ENCODE peak calls at places on chromosomes 11 and 22, in eight cellular contexts. One of them, this sample, is unnamed.

GRCh38 chr22:24994070-24994763 is 41.7 kb downstream of the KIAA1671 start:
- DNase-seq in foreskin fibroblast: no peak
- DNase-seq in H9: peak
- DNase-seq in psoas muscle: no peak
- DNase-seq in activated naive CD4-positive, alpha-beta T cell treated with anti-CD3 and anti-CD28 coated beads, Interleukin-2, amount 50 U/mL, for 16 hours: no peak
- DNase-seq in ACHN: peak
- DNase-seq in left colon: peak
- DNase-seq in NCI-H2227 treated with DMSO at 0.1 percent for 48 hours: no peak
- DNase-seq in this sample: no peak

GRCh38 chr11:72584293-72584921 is 89.8 kb downstream of the PDE2A start:
- DNase-seq in NCI-H2227 treated with DMSO at 0.1 percent for 48 hours: no peak
- DNase-seq in foreskin fibroblast: peak
- DNase-seq in left colon: peak
- DNase-seq in H9: peak
- DNase-seq in activated naive CD4-positive, alpha-beta T cell treated with anti-CD3 and anti-CD28 coated beads, Interleukin-2, amount 50 U/mL, for 16 hours: peak
- DNase-seq in psoas muscle: peak
- DNase-seq in ACHN: no peak
- DNase-seq in this sample: peak

GRCh38 chr22:46673205-46673604 is 53.0 kb downstream of the GRAMD4 start:
- DNase-seq in NCI-H2227 treated with DMSO at 0.1 percent for 48 hours: no peak
- DNase-seq in foreskin fibroblast: no peak
- DNase-seq in psoas muscle: no peak
- DNase-seq in activated naive CD4-positive, alpha-beta T cell treated with anti-CD3 and anti-CD28 coated beads, Interleukin-2, amount 50 U/mL, for 16 hours: no peak
- DNase-seq in H9: no peak
- DNase-seq in left colon: no peak
- DNase-seq in ACHN: no peak
- DNase-seq in this sample: no peak

GRCh38 chr22:39132281-39132680 is 20.2 kb downstream of the CBX7 start:
- DNase-seq in NCI-H2227 treated with DMSO at 0.1 percent for 48 hours: no peak
- DNase-seq in H9: no peak
- DNase-seq in foreskin fibroblast: no peak
- DNase-seq in left colon: no peak
- DNase-seq in activated naive CD4-positive, alpha-beta T cell treated with anti-CD3 and anti-CD28 coated beads, Interleukin-2, amount 50 U/mL, for 16 hours: no peak
- DNase-seq in psoas muscle: peak
- DNase-seq in ACHN: no peak
- DNase-seq in this sample: no peak

GRCh38 chr11:72580648-72580950 is 93.6 kb downstream of the PDE2A start:
- DNase-seq in psoas muscle: peak
- DNase-seq in ACHN: no peak
- DNase-seq in activated naive CD4-positive, alpha-beta T cell treated with anti-CD3 and anti-CD28 coated beads, Interleukin-2, amount 50 U/mL, for 16 hours: no peak
- DNase-seq in H9: no peak
- DNase-seq in NCI-H2227 treated with DMSO at 0.1 percent for 48 hours: no peak
- DNase-seq in foreskin fibroblast: no peak
- DNase-seq in left colon: no peak
- DNase-seq in this sample: no peak

GRCh38 chr11:49995559-49995958 is 13.2 kb upstream of the OR4C12 start:
- DNase-seq in left colon: no peak
- DNase-seq in H9: peak
- DNase-seq in foreskin fibroblast: peak
- DNase-seq in psoas muscle: no peak
- DNase-seq in ACHN: peak
- DNase-seq in NCI-H2227 treated with DMSO at 0.1 percent for 48 hours: no peak
- DNase-seq in activated naive CD4-positive, alpha-beta T cell treated with anti-CD3 and anti-CD28 coated beads, Interleukin-2, amount 50 U/mL, for 16 hours: no peak
- DNase-seq in this sample: no peak

GRCh38 chr11:36586543-36586942 is 7.8 kb upstream of the IFTAP start:
- DNase-seq in H9: no peak
- DNase-seq in ACHN: no peak
- DNase-seq in psoas muscle: no peak
- DNase-seq in NCI-H2227 treated with DMSO at 0.1 percent for 48 hours: no peak
- DNase-seq in foreskin fibroblast: no peak
- DNase-seq in left colon: no peak
- DNase-seq in activated naive CD4-positive, alpha-beta T cell treated with anti-CD3 and anti-CD28 coated beads, Interleukin-2, amount 50 U/mL, for 16 hours: no peak
- DNase-seq in this sample: no peak

GRCh38 chr11:77778118-77778517 is 42.4 kb downstream of the RSF1 start:
- DNase-seq in ACHN: no peak
- DNase-seq in psoas muscle: no peak
- DNase-seq in left colon: no peak
- DNase-seq in foreskin fibroblast: no peak
- DNase-seq in H9: no peak
- DNase-seq in NCI-H2227 treated with DMSO at 0.1 percent for 48 hours: no peak
- DNase-seq in activated naive CD4-positive, alpha-beta T cell treated with anti-CD3 and anti-CD28 coated beads, Interleukin-2, amount 50 U/mL, for 16 hours: no peak
- DNase-seq in this sample: no peak

GRCh38 chr11:99142237-99142636 is 121.5 kb downstream of the CNTN5 start:
- DNase-seq in activated naive CD4-positive, alpha-beta T cell treated with anti-CD3 and anti-CD28 coated beads, Interleukin-2, amount 50 U/mL, for 16 hours: no peak
- DNase-seq in foreskin fibroblast: no peak
- DNase-seq in H9: no peak
- DNase-seq in ACHN: no peak
- DNase-seq in left colon: no peak
- DNase-seq in psoas muscle: no peak
- DNase-seq in NCI-H2227 treated with DMSO at 0.1 percent for 48 hours: no peak
- DNase-seq in this sample: no peak

GRCh38 chr11:110366234-110366633 is 63.5 kb upstream of the FDX1 start:
- DNase-seq in psoas muscle: peak
- DNase-seq in ACHN: no peak
- DNase-seq in activated naive CD4-positive, alpha-beta T cell treated with anti-CD3 and anti-CD28 coated beads, Interleukin-2, amount 50 U/mL, for 16 hours: no peak
- DNase-seq in left colon: no peak
- DNase-seq in foreskin fibroblast: no peak
- DNase-seq in NCI-H2227 treated with DMSO at 0.1 percent for 48 hours: no peak
- DNase-seq in H9: no peak
- DNase-seq in this sample: peak

GRCh38 chr22:48869788-48870187 is 957.9 kb downstream of the BRD1 start:
- DNase-seq in NCI-H2227 treated with DMSO at 0.1 percent for 48 hours: no peak
- DNase-seq in left colon: no peak
- DNase-seq in H9: no peak
- DNase-seq in activated naive CD4-positive, alpha-beta T cell treated with anti-CD3 and anti-CD28 coated beads, Interleukin-2, amount 50 U/mL, for 16 hours: no peak
- DNase-seq in foreskin fibroblast: no peak
- DNase-seq in psoas muscle: no peak
- DNase-seq in ACHN: no peak
- DNase-seq in this sample: no peak

GRCh38 chr11:127454856-127455255 is 454.3 kb upstream of the KIRREL3 start:
- DNase-seq in left colon: no peak
- DNase-seq in H9: no peak
- DNase-seq in NCI-H2227 treated with DMSO at 0.1 percent for 48 hours: no peak
- DNase-seq in ACHN: no peak
- DNase-seq in psoas muscle: no peak
- DNase-seq in foreskin fibroblast: no peak
- DNase-seq in activated naive CD4-positive, alpha-beta T cell treated with anti-CD3 and anti-CD28 coated beads, Interleukin-2, amount 50 U/mL, for 16 hours: no peak
- DNase-seq in this sample: no peak

GRCh38 chr11:10204021-10204420 is 90.0 kb downstream of the SBF2 start:
- DNase-seq in activated naive CD4-positive, alpha-beta T cell treated with anti-CD3 and anti-CD28 coated beads, Interleukin-2, amount 50 U/mL, for 16 hours: no peak
- DNase-seq in NCI-H2227 treated with DMSO at 0.1 percent for 48 hours: no peak
- DNase-seq in ACHN: peak
- DNase-seq in left colon: no peak
- DNase-seq in H9: no peak
- DNase-seq in foreskin fibroblast: no peak
- DNase-seq in psoas muscle: no peak
- DNase-seq in this sample: no peak

GRCh38 chr11:26806209-26806608 is 84.3 kb upstream of the SLC5A12 start:
- DNase-seq in left colon: no peak
- DNase-seq in NCI-H2227 treated with DMSO at 0.1 percent for 48 hours: no peak
- DNase-seq in ACHN: no peak
- DNase-seq in foreskin fibroblast: peak
- DNase-seq in H9: no peak
- DNase-seq in activated naive CD4-positive, alpha-beta T cell treated with anti-CD3 and anti-CD28 coated beads, Interleukin-2, amount 50 U/mL, for 16 hours: no peak
- DNase-seq in psoas muscle: no peak
- DNase-seq in this sample: no peak

GRCh38 chr11:72039108-72039850 is 40.6 kb downstream of the IL18BP start:
- DNase-seq in NCI-H2227 treated with DMSO at 0.1 percent for 48 hours: no peak
- DNase-seq in foreskin fibroblast: peak
- DNase-seq in H9: no peak
- DNase-seq in activated naive CD4-positive, alpha-beta T cell treated with anti-CD3 and anti-CD28 coated beads, Interleukin-2, amount 50 U/mL, for 16 hours: no peak
- DNase-seq in left colon: peak
- DNase-seq in psoas muscle: no peak
- DNase-seq in ACHN: no peak
- DNase-seq in this sample: peak

GRCh38 chr22:21051145-21051835 is 5.5 kb downstream of the LRRC74B start:
- DNase-seq in ACHN: no peak
- DNase-seq in foreskin fibroblast: no peak
- DNase-seq in left colon: no peak
- DNase-seq in activated naive CD4-positive, alpha-beta T cell treated with anti-CD3 and anti-CD28 coated beads, Interleukin-2, amount 50 U/mL, for 16 hours: no peak
- DNase-seq in H9: no peak
- DNase-seq in NCI-H2227 treated with DMSO at 0.1 percent for 48 hours: no peak
- DNase-seq in psoas muscle: no peak
- DNase-seq in this sample: no peak

GRCh38 chr22:49267996-49268395 is 559.7 kb downstream of the BRD1 start:
- DNase-seq in H9: no peak
- DNase-seq in activated naive CD4-positive, alpha-beta T cell treated with anti-CD3 and anti-CD28 coated beads, Interleukin-2, amount 50 U/mL, for 16 hours: no peak
- DNase-seq in foreskin fibroblast: no peak
- DNase-seq in NCI-H2227 treated with DMSO at 0.1 percent for 48 hours: no peak
- DNase-seq in ACHN: no peak
- DNase-seq in psoas muscle: no peak
- DNase-seq in left colon: peak
- DNase-seq in this sample: no peak

GRCh38 chr22:41352058-41352457 is 29.7 kb upstream of the TEF start:
- DNase-seq in foreskin fibroblast: peak
- DNase-seq in NCI-H2227 treated with DMSO at 0.1 percent for 48 hours: no peak
- DNase-seq in left colon: no peak
- DNase-seq in H9: no peak
- DNase-seq in psoas muscle: no peak
- DNase-seq in ACHN: peak
- DNase-seq in activated naive CD4-positive, alpha-beta T cell treated with anti-CD3 and anti-CD28 coated beads, Interleukin-2, amount 50 U/mL, for 16 hours: no peak
- DNase-seq in this sample: no peak

GRCh38 chr11:75816561-75817239 is 1.7 kb downstream of the UVRAG start:
- DNase-seq in NCI-H2227 treated with DMSO at 0.1 percent for 48 hours: peak
- DNase-seq in left colon: no peak
- DNase-seq in activated naive CD4-positive, alpha-beta T cell treated with anti-CD3 and anti-CD28 coated beads, Interleukin-2, amount 50 U/mL, for 16 hours: no peak
- DNase-seq in H9: no peak
- DNase-seq in ACHN: no peak
- DNase-seq in psoas muscle: no peak
- DNase-seq in foreskin fibroblast: no peak
- DNase-seq in this sample: no peak

GRCh38 chr11:94602430-94603372 is 35.5 kb downstream of the PIWIL4 start:
- DNase-seq in left colon: peak
- DNase-seq in psoas muscle: peak
- DNase-seq in NCI-H2227 treated with DMSO at 0.1 percent for 48 hours: no peak
- DNase-seq in ACHN: peak
- DNase-seq in H9: no peak
- DNase-seq in activated naive CD4-positive, alpha-beta T cell treated with anti-CD3 and anti-CD28 coated beads, Interleukin-2, amount 50 U/mL, for 16 hours: peak
- DNase-seq in foreskin fibroblast: no peak
- DNase-seq in this sample: peak

GRCh38 chr11:6284250-6284649 is 24.6 kb downstream of the CCKBR start:
- DNase-seq in NCI-H2227 treated with DMSO at 0.1 percent for 48 hours: no peak
- DNase-seq in H9: no peak
- DNase-seq in left colon: no peak
- DNase-seq in ACHN: no peak
- DNase-seq in psoas muscle: no peak
- DNase-seq in activated naive CD4-positive, alpha-beta T cell treated with anti-CD3 and anti-CD28 coated beads, Interleukin-2, amount 50 U/mL, for 16 hours: no peak
- DNase-seq in foreskin fibroblast: no peak
- DNase-seq in this sample: no peak

GRCh38 chr22:22787805-22788459 is 99.7 kb upstream of the IGLL5 start:
- DNase-seq in psoas muscle: peak
- DNase-seq in H9: peak
- DNase-seq in foreskin fibroblast: peak
- DNase-seq in ACHN: peak
- DNase-seq in activated naive CD4-positive, alpha-beta T cell treated with anti-CD3 and anti-CD28 coated beads, Interleukin-2, amount 50 U/mL, for 16 hours: peak
- DNase-seq in NCI-H2227 treated with DMSO at 0.1 percent for 48 hours: no peak
- DNase-seq in left colon: peak
- DNase-seq in this sample: no peak

GRCh38 chr11:117185739-117186430 is 7.3 kb downstream of the SIDT2 start:
- DNase-seq in activated naive CD4-positive, alpha-beta T cell treated with anti-CD3 and anti-CD28 coated beads, Interleukin-2, amount 50 U/mL, for 16 hours: no peak
- DNase-seq in ACHN: no peak
- DNase-seq in H9: no peak
- DNase-seq in left colon: no peak
- DNase-seq in NCI-H2227 treated with DMSO at 0.1 percent for 48 hours: no peak
- DNase-seq in foreskin fibroblast: no peak
- DNase-seq in psoas muscle: peak
- DNase-seq in this sample: no peak

GRCh38 chr11:61061081-61061826 is 41.0 kb upstream of the CD5 start:
- DNase-seq in H9: peak
- DNase-seq in ACHN: no peak
- DNase-seq in psoas muscle: no peak
- DNase-seq in foreskin fibroblast: no peak
- DNase-seq in activated naive CD4-positive, alpha-beta T cell treated with anti-CD3 and anti-CD28 coated beads, Interleukin-2, amount 50 U/mL, for 16 hours: peak
- DNase-seq in NCI-H2227 treated with DMSO at 0.1 percent for 48 hours: no peak
- DNase-seq in left colon: peak
- DNase-seq in this sample: no peak

GRCh38 chr11:76194872-76195668 is 11.2 kb downstream of the WNT11 start:
- DNase-seq in left colon: no peak
- DNase-seq in psoas muscle: no peak
- DNase-seq in NCI-H2227 treated with DMSO at 0.1 percent for 48 hours: no peak
- DNase-seq in ACHN: no peak
- DNase-seq in foreskin fibroblast: no peak
- DNase-seq in activated naive CD4-positive, alpha-beta T cell treated with anti-CD3 and anti-CD28 coated beads, Interleukin-2, amount 50 U/mL, for 16 hours: no peak
- DNase-seq in H9: no peak
- DNase-seq in this sample: no peak

GRCh38 chr11:86484795-86485166 is 110.1 kb downstream of the CCDC81 start:
- DNase-seq in left colon: no peak
- DNase-seq in psoas muscle: no peak
- DNase-seq in foreskin fibroblast: no peak
- DNase-seq in ACHN: no peak
- DNase-seq in NCI-H2227 treated with DMSO at 0.1 percent for 48 hours: no peak
- DNase-seq in activated naive CD4-positive, alpha-beta T cell treated with anti-CD3 and anti-CD28 coated beads, Interleukin-2, amount 50 U/mL, for 16 hours: no peak
- DNase-seq in H9: no peak
- DNase-seq in this sample: no peak

This sample was measured in heart right ventricle.